ENCODE peak calls at places on chromosomes 12 and 14, in five cellular contexts. X is upper lobe of right lung, S is testis, I is brain microvascular endothelial cell, T is HS-5. N is an unnamed sample.
A peak's percentile ranks its signal among the peaks of the same experiment; 100 is the strongest.

GRCh38 chr12:121124402-121125109 is 8.1 kb upstream of the P2RX7 start:
- DNase-seq in X (no peak), S (no peak), I (peak; percentile 95), T (peak; percentile 96), N (peak; percentile 80)

GRCh38 chr12:76637807-76638206 is 78.2 kb upstream of the OSBPL8 start:
- DNase-seq in X (no peak), S (no peak), I (no peak), T (peak; percentile 69), N (no peak)

GRCh38 chr14:81400202-81400678 is at the start of gene STON2:
- DNase-seq in X (no peak), S (peak; percentile 16), I (peak; percentile 9), T (peak; percentile 66), N (peak; percentile 38)

GRCh38 chr12:103858953-103859601 is 18.0 kb upstream of the NT5DC3 start:
- DNase-seq in X (no peak), S (peak; percentile 36), I (peak; percentile 95), T (peak; percentile 81), N (peak; percentile 87)

GRCh38 chr12:132391326-132392041 is 62.1 kb upstream of the GALNT9 start:
- DNase-seq in X (peak; percentile 54), S (no peak), I (no peak), T (no peak), N (no peak)

GRCh38 chr14:20757963-20758362 is 10.2 kb upstream of the EDDM3B start:
- DNase-seq in X (no peak), S (peak; percentile 32), I (no peak), T (no peak), N (no peak)

GRCh38 chr12:107134558-107134957 is 41.2 kb upstream of the CRY1 start:
- DNase-seq in X (no peak), S (peak; percentile 27), I (no peak), T (no peak), N (peak; percentile 21)

GRCh38 chr14:93788557-93789365 is 476 bp upstream of the PRIMA1 start:
- DNase-seq in X (no peak), S (peak; percentile 29), I (no peak), T (no peak), N (peak; percentile 20)

GRCh38 chr12:124359671-124360581 is 65.0 kb downstream of the RFLNA start:
- DNase-seq in X (peak; percentile 89), S (peak; percentile 90), I (no peak), T (no peak), N (no peak)

GRCh38 chr12:103680591-103681065 is 93.6 kb downstream of the STAB2 start:
- DNase-seq in X (no peak), S (peak; percentile 36), I (no peak), T (no peak), N (no peak)

GRCh38 chr14:72629534-72629933 is 264.4 kb downstream of the DPF3 start:
- DNase-seq in X (no peak), S (no peak), I (no peak), T (no peak), N (no peak)

N was measured in Calu3.